ENCODE peak calls at places on chromosomes 13 and 19, in seven cellular contexts. G is epithelial cell of esophagus, J is GDM1, I is ovary, S is neural crest cell, V is PC-9, R is HL-60. Y is an unnamed sample.

GRCh38 chr19:14393303-14393702 is 12.1 kb downstream of the ADGRE5 start:
- DNase-seq in G (no peak), J (no peak), I (no peak), S (no peak), V (no peak), R (no peak), Y (no peak)

GRCh38 chr13:34076319-34076718 is 258.4 kb downstream of the RFC3 start:
- DNase-seq in G (no peak), J (no peak), I (no peak), S (no peak), V (no peak), R (no peak), Y (no peak)

GRCh38 chr19:42229263-42229854 is 9.2 kb downstream of the ZNF526 start:
- DNase-seq in G (no peak), J (no peak), I (no peak), S (no peak), V (no peak), R (no peak), Y (no peak)

GRCh38 chr13:38607136-38607535 is 79.7 kb upstream of the FREM2 start:
- DNase-seq in G (no peak), J (no peak), I (no peak), S (no peak), V (no peak), R (no peak), Y (no peak)

GRCh38 chr13:59494560-59494970 is 669.2 kb downstream of the DIAPH3 start:
- DNase-seq in G (no peak), J (no peak), I (no peak), S (no peak), V (no peak), R (no peak), Y (no peak)

GRCh38 chr13:44403720-44404063 is 30.1 kb downstream of the SERP2 start:
- DNase-seq in G (peak), J (no peak), I (no peak), S (no peak), V (no peak), R (no peak), Y (no peak)

GRCh38 chr19:56333506-56333905 is 18.9 kb upstream of the ZSCAN5A start:
- DNase-seq in G (peak), J (peak), I (no peak), S (peak), V (peak), R (peak), Y (no peak)

GRCh38 chr19:48837081-48837524 is 812 bp upstream of the HSD17B14 start:
- DNase-seq in G (peak), J (peak), I (peak), S (peak), V (peak), R (peak), Y (peak)

GRCh38 chr13:23567792-23568480 is 2.3 kb upstream of the TNFRSF19 start:
- DNase-seq in G (no peak), J (no peak), I (no peak), S (peak), V (no peak), R (no peak), Y (peak)